ENCODE peak calls at places on chromosome 20, in seven cellular contexts. H, D, T, L, F, E and O are unnamed samples.

GRCh38 chr20:11902264-11902663 is 15.4 kb upstream of the BTBD3 start:
- DNase-seq in H (no peak), D (no peak), T (no peak), L (peak; percentile 61), F (no peak), E (no peak), O (no peak)

GRCh38 chr20:38804682-38805501 is 605 bp upstream of the PPP1R16B start:
- DNase-seq in H (peak; percentile 80), D (peak; percentile 74), T (peak; percentile 74), L (no peak), F (no peak), E (no peak), O (no peak)

GRCh38 chr20:19560876-19561480 is 197.1 kb upstream of the RIN2 start:
- DNase-seq in H (no peak), D (no peak), T (no peak), L (no peak), F (no peak), E (no peak), O (no peak)

GRCh38 chr20:40452758-40453157 is 236.3 kb downstream of the MAFB start:
- DNase-seq in H (no peak), D (no peak), T (no peak), L (no peak), F (no peak), E (no peak), O (no peak)

GRCh38 chr20:12970372-12970821 is 38.4 kb upstream of the SPTLC3 start:
- DNase-seq in H (no peak), D (peak; percentile 14), T (no peak), L (peak; percentile 31), F (no peak), E (peak; percentile 30), O (no peak)

GRCh38 chr20:7959484-7959883 is 19.2 kb upstream of the HAO1 start:
- DNase-seq in H (no peak), D (no peak), T (no peak), L (no peak), F (no peak), E (peak; percentile 56), O (no peak)

GRCh38 chr20:4532772-4533171 is 188.9 kb upstream of the PRND start:
- DNase-seq in H (no peak), D (no peak), T (no peak), L (no peak), F (no peak), E (no peak), O (no peak)

GRCh38 chr20:8693709-8694108 is 375.2 kb upstream of the PLCB4 start:
- DNase-seq in H (no peak), D (no peak), T (no peak), L (no peak), F (no peak), E (no peak), O (no peak)

GRCh38 chr20:42567409-42567808 is 622.3 kb downstream of the PTPRT start:
- DNase-seq in H (no peak), D (no peak), T (no peak), L (no peak), F (no peak), E (no peak), O (no peak)

GRCh38 chr20:62428396-62429160 is 1.2 kb upstream of the RBBP8NL start:
- DNase-seq in H (no peak), D (no peak), T (no peak), L (no peak), F (no peak), E (no peak), O (no peak)

GRCh38 chr20:31719644-31720485 is 2.8 kb downstream of the BCL2L1 start:
- DNase-seq in H (no peak), D (no peak), T (no peak), L (no peak), F (no peak), E (no peak), O (no peak)

GRCh38 chr20:32829291-32830005 is 9.7 kb downstream of the MAPRE1 start:
- DNase-seq in H (no peak), D (no peak), T (no peak), L (no peak), F (no peak), E (no peak), O (no peak)

GRCh38 chr20:34528921-34529297 is 12.7 kb downstream of the DYNLRB1 start:
- DNase-seq in H (no peak), D (no peak), T (no peak), L (peak; percentile 54), F (no peak), E (no peak), O (no peak)

GRCh38 chr20:17436664-17437063 is 94.5 kb downstream of the BFSP1 start:
- DNase-seq in H (no peak), D (no peak), T (no peak), L (no peak), F (no peak), E (no peak), O (no peak)

GRCh38 chr20:44231713-44232468 is 15.2 kb upstream of the GDAP1L1 start:
- DNase-seq in H (no peak), D (no peak), T (no peak), L (no peak), F (no peak), E (no peak), O (no peak)

GRCh38 chr20:46000571-46001145 is 8.1 kb upstream of the MMP9 start:
- DNase-seq in H (no peak), D (no peak), T (no peak), L (no peak), F (no peak), E (no peak), O (no peak)

GRCh38 chr20:57048027-57048869 is 218.2 kb downstream of the BMP7 start:
- DNase-seq in H (no peak), D (peak; percentile 61), T (no peak), L (peak; percentile 90), F (peak; percentile 98), E (peak; percentile 36), O (no peak)

GRCh38 chr20:20732641-20733040 is 20.2 kb upstream of the RALGAPA2 start:
- DNase-seq in H (no peak), D (no peak), T (no peak), L (no peak), F (no peak), E (no peak), O (no peak)

GRCh38 chr20:48777005-48777404 is 50.8 kb downstream of the PREX1 start:
- DNase-seq in H (no peak), D (no peak), T (no peak), L (no peak), F (no peak), E (no peak), O (no peak)

GRCh38 chr20:41004561-41005360 is 23.9 kb upstream of the TOP1 start:
- DNase-seq in H (no peak), D (no peak), T (no peak), L (no peak), F (no peak), E (no peak), O (no peak)

GRCh38 chr20:57781901-57782300 is 72.1 kb upstream of the PMEPA1 start:
- DNase-seq in H (no peak), D (no peak), T (no peak), L (no peak), F (no peak), E (no peak), O (no peak)

GRCh38 chr20:57698191-57698866 is 11.5 kb downstream of the PMEPA1 start:
- DNase-seq in H (no peak), D (no peak), T (no peak), L (peak; percentile 96), F (peak; percentile 100), E (no peak), O (no peak)

GRCh38 chr20:59183751-59184150 is 20.1 kb downstream of the ZNF831 start:
- DNase-seq in H (no peak), D (no peak), T (no peak), L (no peak), F (no peak), E (no peak), O (no peak)

GRCh38 chr20:56517211-56517610 is 7.3 kb upstream of the FAM209A start:
- DNase-seq in H (no peak), D (no peak), T (no peak), L (no peak), F (no peak), E (no peak), O (no peak)

GRCh38 chr20:41231136-41231535 is 86.4 kb downstream of the ZHX3 start:
- DNase-seq in H (no peak), D (no peak), T (no peak), L (no peak), F (no peak), E (no peak), O (no peak)

GRCh38 chr20:22180244-22180643 is 404.1 kb downstream of the FOXA2 start:
- DNase-seq in H (no peak), D (no peak), T (no peak), L (no peak), F (no peak), E (no peak), O (no peak)

GRCh38 chr20:6767166-6767535 is 335 bp upstream of the BMP2 start:
- DNase-seq in H (no peak), D (no peak), T (no peak), L (no peak), F (no peak), E (no peak), O (no peak)

GRCh38 chr20:17618673-17619013 is 48.8 kb downstream of the DSTN start:
- DNase-seq in H (no peak), D (no peak), T (no peak), L (no peak), F (no peak), E (no peak), O (no peak)

GRCh38 chr20:23187759-23188158 is 101.6 kb upstream of the CD93 start:
- DNase-seq in H (no peak), D (no peak), T (no peak), L (peak; percentile 69), F (no peak), E (no peak), O (no peak)

GRCh38 chr20:53769041-53769440 is 175.4 kb upstream of the ZNF217 start:
- DNase-seq in H (no peak), D (no peak), T (no peak), L (no peak), F (peak; percentile 49), E (no peak), O (no peak)

GRCh38 chr20:6000851-6001250 is 50.4 kb downstream of the MCM8 start:
- DNase-seq in H (no peak), D (no peak), T (no peak), L (no peak), F (no peak), E (no peak), O (no peak)

GRCh38 chr20:22795897-22796296 is 211.5 kb upstream of the FOXA2 start:
- DNase-seq in H (no peak), D (no peak), T (no peak), L (peak; percentile 76), F (peak; percentile 54), E (no peak), O (peak; percentile 84)

GRCh38 chr20:15191082-15191723 is 853.8 kb upstream of the FLRT3 start:
- DNase-seq in H (no peak), D (no peak), T (no peak), L (no peak), F (no peak), E (no peak), O (no peak)